ENCODE peak calls at places on chromosome 22, in seven cellular contexts. N is AG04450; U is NCI-H1092; J is spleen; Y is HCEC 1CT; P is stimulated activated CD4-positive, alpha-beta T cell treated with anti-CD3 and anti-CD28 coated beads, Interleukin-12 subunit alpha, Interleukin-12 subunit beta, amount 100 ng/mL, for 24 hours; H is head of caudate nucleus. I is an unnamed sample.

GRCh38 chr22:49270595-49271368 is 556.9 kb downstream of the BRD1 start:
- DNase-seq in N (no peak), U (no peak), J (peak), Y (no peak), P (no peak), H (peak), I (no peak)

GRCh38 chr22:41596776-41597634 is 7.4 kb upstream of the PMM1 start:
- DNase-seq in N (no peak), U (peak), J (peak), Y (peak), P (no peak), H (peak), I (no peak)

GRCh38 chr22:46574993-46575914 is 37.8 kb upstream of the CELSR1 start:
- DNase-seq in N (no peak), U (no peak), J (peak), Y (no peak), P (no peak), H (no peak), I (no peak)

GRCh38 chr22:38417252-38418060 is 37.5 kb downstream of the KCNJ4 start:
- DNase-seq in N (no peak), U (no peak), J (peak), Y (no peak), P (no peak), H (peak), I (no peak)

GRCh38 chr22:22616636-22617035 is 27.8 kb upstream of the GGTLC2 start:
- DNase-seq in N (no peak), U (no peak), J (no peak), Y (no peak), P (no peak), H (no peak), I (no peak)

GRCh38 chr22:38974826-38975175 is 7.3 kb upstream of the APOBEC3B start:
- DNase-seq in N (no peak), U (no peak), J (no peak), Y (no peak), P (no peak), H (no peak), I (no peak)

GRCh38 chr22:46652081-46652929 is 32.1 kb downstream of the GRAMD4 start:
- DNase-seq in N (no peak), U (no peak), J (no peak), Y (peak), P (no peak), H (no peak), I (no peak)

GRCh38 chr22:20647586-20648305 is 126.2 kb upstream of the SERPIND1 start:
- DNase-seq in N (no peak), U (no peak), J (no peak), Y (no peak), P (no peak), H (peak), I (no peak)

GRCh38 chr22:36134167-36134566 is 26.4 kb downstream of the APOL3 start:
- DNase-seq in N (no peak), U (no peak), J (no peak), Y (no peak), P (no peak), H (no peak), I (no peak)

GRCh38 chr22:36727927-36728488 is 24.5 kb upstream of the CACNG2 start:
- DNase-seq in N (no peak), U (no peak), J (no peak), Y (no peak), P (no peak), H (no peak), I (no peak)

GRCh38 chr22:40033586-40034380 is 39.0 kb downstream of the FAM83F start:
- DNase-seq in N (no peak), U (peak), J (peak), Y (no peak), P (no peak), H (no peak), I (no peak)

GRCh38 chr22:37508431-37508963 is 10.7 kb downstream of the CARD10 start:
- DNase-seq in N (no peak), U (no peak), J (no peak), Y (no peak), P (no peak), H (no peak), I (no peak)

GRCh38 chr22:18999416-18999815 is 63.3 kb upstream of the PRODH start:
- DNase-seq in N (no peak), U (no peak), J (no peak), Y (no peak), P (no peak), H (no peak), I (no peak)

GRCh38 chr22:35970601-35971417 is 57.8 kb downstream of the RBFOX2 start:
- DNase-seq in N (no peak), U (no peak), J (no peak), Y (no peak), P (no peak), H (no peak), I (no peak)

GRCh38 chr22:31917227-31917921 is 27.0 kb upstream of the YWHAH start:
- DNase-seq in N (no peak), U (no peak), J (no peak), Y (no peak), P (no peak), H (peak), I (no peak)

GRCh38 chr22:37631448-37632173 is 7.9 kb upstream of the SH3BP1 start:
- DNase-seq in N (no peak), U (no peak), J (peak), Y (no peak), P (no peak), H (no peak), I (no peak)

GRCh38 chr22:50011447-50012200 is 941 bp downstream of the IL17REL start:
- DNase-seq in N (no peak), U (no peak), J (no peak), Y (no peak), P (no peak), H (no peak), I (no peak)

GRCh38 chr22:50432131-50432870 is 42.5 kb downstream of the SBF1 start:
- DNase-seq in N (no peak), U (no peak), J (no peak), Y (no peak), P (no peak), H (no peak), I (no peak)

GRCh38 chr22:45911601-45912271 is 65.2 kb downstream of the WNT7B start:
- DNase-seq in N (no peak), U (peak), J (no peak), Y (no peak), P (no peak), H (no peak), I (no peak)

GRCh38 chr22:47388331-47388730 is 625.9 kb downstream of the TBC1D22A start:
- DNase-seq in N (no peak), U (no peak), J (peak), Y (no peak), P (no peak), H (no peak), I (no peak)

GRCh38 chr22:22553141-22553540 is 5.9 kb downstream of the PRAME start:
- DNase-seq in N (no peak), U (no peak), J (no peak), Y (no peak), P (no peak), H (no peak), I (no peak)

GRCh38 chr22:23774922-23775436 is 2.3 kb downstream of the MMP11 start:
- DNase-seq in N (no peak), U (no peak), J (no peak), Y (no peak), P (no peak), H (no peak), I (no peak)

GRCh38 chr22:27192135-27192900 is 534.9 kb downstream of the MIAT start:
- DNase-seq in N (no peak), U (peak), J (no peak), Y (no peak), P (no peak), H (no peak), I (peak)